ENCODE peak calls at places on chromosome 13, in four cellular contexts. P, G, L and W are unnamed samples.

GRCh38 chr13:67285611-67286010 is 55.5 kb upstream of the PCDH9 start:
- DNase-seq in P (no peak), G (no peak), L (no peak), W (no peak)

GRCh38 chr13:33520480-33520839 is 234.9 kb upstream of the STARD13 start:
- DNase-seq in P (no peak), L (no peak), G (no peak), W (no peak)

GRCh38 chr13:22549126-22549525 is 631.7 kb upstream of the SGCG start:
- DNase-seq in G (no peak), P (no peak), L (no peak), W (no peak)

GRCh38 chr13:112058941-112059340 is 8.0 kb upstream of the SOX1 start:
- DNase-seq in P (no peak), L (no peak), G (no peak), W (no peak)

GRCh38 chr13:50081106-50081898 is 66.1 kb downstream of the KCNRG start:
- DNase-seq in L (peak), G (no peak), P (peak), W (peak)

GRCh38 chr13:48531416-48532145 is 1.3 kb downstream of the RCBTB2 start:
- DNase-seq in G (no peak), L (peak), P (no peak), W (no peak)

GRCh38 chr13:45364876-45365557 is 24.0 kb upstream of the TPT1 start:
- DNase-seq in P (no peak), L (no peak), G (no peak), W (no peak)

GRCh38 chr13:74197686-74198085 is 63.5 kb upstream of the KLF12 start:
- DNase-seq in G (no peak), L (no peak), P (no peak), W (no peak)